ENCODE peak calls at places on chromosomes 1 and 21, in four cellular contexts. V, C, Q and A are unnamed samples.

GRCh38 chr1:9845914-9846313 is 22.1 kb upstream of the CLSTN1 start:
- DNase-seq in V (no peak), C (no peak), Q (no peak), A (no peak)

GRCh38 chr21:31395268-31395667 is 51.2 kb upstream of the TIAM1 start:
- DNase-seq in V (no peak), C (no peak), Q (no peak), A (no peak)

GRCh38 chr1:166908942-166909341 is 32.9 kb upstream of the TADA1 start:
- DNase-seq in V (no peak), C (no peak), Q (no peak), A (no peak)

GRCh38 chr1:211842518-211842917 is 12.0 kb upstream of the LPGAT1 start:
- DNase-seq in V (no peak), C (no peak), Q (no peak), A (no peak)

GRCh38 chr1:9289090-9289534 is 3.6 kb upstream of the SPSB1 start:
- DNase-seq in V (no peak), C (peak; percentile 85), Q (peak; percentile 85), A (peak; percentile 63)

GRCh38 chr1:61674221-61674620 is 50.7 kb downstream of the TM2D1 start:
- DNase-seq in V (no peak), C (no peak), Q (no peak), A (no peak)

GRCh38 chr1:82446955-82447354 is 646.2 kb downstream of the ADGRL2 start:
- DNase-seq in V (no peak), C (no peak), Q (no peak), A (no peak)

GRCh38 chr21:24824209-24824608 is 783.1 kb downstream of the MRPL39 start:
- DNase-seq in V (no peak), C (no peak), Q (no peak), A (no peak)

GRCh38 chr21:45637883-45638282 is 5.6 kb upstream of the PCBP3 start:
- DNase-seq in V (no peak), C (no peak), Q (no peak), A (no peak)

GRCh38 chr1:216331211-216331610 is 92.0 kb downstream of the USH2A start:
- DNase-seq in V (no peak), C (no peak), Q (no peak), A (no peak)

GRCh38 chr1:23020731-23021130 is 1.5 kb downstream of the KDM1A start:
- DNase-seq in V (no peak), C (no peak), Q (no peak), A (no peak)